ENCODE peak calls at places on chromosomes 1 and 21, in ten cellular contexts. G is HepG2, V is GM12892, U is esophagus muscularis mucosa, A is stomach, P is sigmoid colon, Z is GM12891, K is K562, J is prostate gland, E is HCT116. N is an unnamed sample.

GRCh38 chr1:187985897-187986654 is 1157.3 kb downstream of the PLA2G4A start:
- DNase-seq in A (no peak), J (no peak), U (no peak), V (no peak), K (no peak), P (no peak), G (no peak), Z (no peak), E (no peak), N (no peak)

GRCh38 chr1:240608707-240609106 is 3.2 kb downstream of the GREM2 start:
- DNase-seq in A (no peak), K (peak; percentile 6), U (no peak), G (no peak), P (no peak), Z (no peak), E (no peak), J (no peak), V (no peak), N (no peak)

GRCh38 chr1:158248122-158248521 is 6.1 kb upstream of the CD1A start:
- DNase-seq in A (no peak), U (no peak), P (no peak), J (no peak), E (no peak), K (no peak), V (no peak), G (no peak), Z (peak; percentile 23), N (no peak)

GRCh38 chr1:147558045-147558444 is 16.7 kb downstream of the BCL9 start:
- DNase-seq in J (no peak), A (no peak), P (no peak), E (no peak), G (no peak), V (no peak), Z (no peak), U (no peak), K (no peak), N (no peak)

GRCh38 chr1:184222561-184223157 is 164.2 kb upstream of the C1orf21 start:
- DNase-seq in K (peak; percentile 64), J (peak; percentile 20), A (peak; percentile 53), E (peak; percentile 29), U (no peak), G (peak; percentile 25), Z (peak; percentile 33), V (peak; percentile 21), P (peak; percentile 70), N (no peak)

GRCh38 chr1:63906053-63906704 is 132.4 kb downstream of the ROR1 start:
- DNase-seq in E (no peak), J (no peak), Z (no peak), P (no peak), U (no peak), G (no peak), A (no peak), V (no peak), K (no peak), N (no peak)

GRCh38 chr21:43754948-43755781 is 20.9 kb downstream of the CSTB start:
- DNase-seq in E (no peak), P (no peak), V (no peak), Z (no peak), U (no peak), K (no peak), A (peak; percentile 44), G (no peak), J (no peak), N (no peak)

GRCh38 chr1:6785721-6786505 is 659 bp downstream of the CAMTA1 start:
- DNase-seq in E (no peak), P (peak; percentile 69), J (peak; percentile 13), V (peak; percentile 74), U (no peak), G (no peak), A (peak; percentile 38), Z (peak; percentile 56), K (peak; percentile 58), N (no peak)

GRCh38 chr1:162719678-162720077 is 70.8 kb upstream of the HSD17B7 start:
- DNase-seq in G (no peak), A (no peak), K (no peak), V (no peak), Z (no peak), U (no peak), E (no peak), J (no peak), P (no peak), N (no peak)
- TF ChIP-seq POLR2AphosphoS5 in G (no peak), A (no peak), K (no peak), V (no peak), Z (no peak), U (no peak), E (no peak), J (no peak), P (peak; percentile 44), N (no peak)

GRCh38 chr21:34844924-34845238 is 176.1 kb downstream of the CLIC6 start:
- DNase-seq in U (no peak), A (no peak), K (no peak), E (no peak), P (no peak), G (no peak), Z (no peak), J (no peak), V (no peak), N (no peak)

GRCh38 chr21:34844033-34844923 is 175.5 kb downstream of the CLIC6 start:
- DNase-seq in G (no peak), A (peak; percentile 60), E (no peak), J (no peak), K (no peak), U (no peak), Z (no peak), V (no peak), P (peak; percentile 87), N (no peak)

GRCh38 chr21:34846214-34846575 is 177.4 kb downstream of the CLIC6 start:
- DNase-seq in V (no peak), J (no peak), A (no peak), Z (no peak), K (no peak), U (no peak), E (no peak), G (no peak), P (no peak), N (no peak)

GRCh38 chr21:34846601-34847112 is 177.9 kb downstream of the CLIC6 start:
- DNase-seq in Z (no peak), E (peak; percentile 61), J (no peak), P (no peak), K (no peak), V (no peak), A (no peak), U (no peak), G (no peak), N (no peak)

DNA sequence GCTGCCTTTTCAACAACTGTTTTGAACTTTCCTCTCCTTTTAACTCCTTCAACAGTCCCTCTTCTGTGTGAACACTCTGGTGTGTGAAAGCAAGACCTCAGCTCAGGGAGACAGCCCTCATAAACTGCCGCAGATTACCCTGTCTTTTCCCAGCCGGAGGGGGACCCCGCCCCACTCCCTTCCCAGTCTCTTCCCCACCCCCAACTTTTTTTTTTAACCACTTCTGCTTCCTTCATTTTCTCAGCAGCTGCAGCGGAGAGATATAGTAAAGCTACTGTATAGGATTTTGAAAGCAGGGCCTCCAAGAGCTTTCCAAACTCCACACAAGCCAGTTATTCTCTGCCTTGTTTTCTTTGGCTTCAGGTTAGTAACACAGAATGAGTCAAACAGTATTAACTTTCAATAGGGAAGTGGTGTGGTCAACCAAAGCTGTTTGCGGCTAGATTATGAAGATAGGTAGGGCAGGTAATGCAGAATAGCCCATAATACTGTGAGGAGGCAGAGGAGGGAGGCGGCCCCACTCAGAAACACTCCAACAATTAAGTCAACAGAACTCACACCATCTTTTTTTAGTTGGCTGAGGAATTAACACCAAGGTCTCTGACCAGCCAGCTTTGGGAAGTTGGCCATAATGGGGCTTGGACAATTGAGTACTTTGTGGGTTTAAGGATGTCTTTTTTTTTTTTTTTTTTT is 176.9 kb downstream of the CLIC6 start:
- DNase-seq in V (peak; percentile 39), K (no peak), G (no peak), Z (peak; percentile 52), E (peak; percentile 75), A (peak; percentile 82), U (no peak), P (no peak), J (peak; percentile 80), N (no peak)
- TF ChIP-seq POLR2AphosphoS5 in V (no peak), K (no peak), G (no peak), Z (no peak), E (peak; percentile 38), A (peak; percentile 61), U (no peak), P (no peak), J (peak; percentile 94), N (no peak)

GRCh38 chr1:98051065-98051675 is 130.3 kb upstream of the DPYD start:
- DNase-seq in A (peak; percentile 72), G (peak; percentile 58), J (peak; percentile 47), U (no peak), P (no peak), E (peak; percentile 51), V (no peak), Z (no peak), K (peak; percentile 51), N (peak; percentile 73)

GRCh38 chr1:98049370-98050115 is 128.7 kb upstream of the DPYD start:
- DNase-seq in U (no peak), V (no peak), P (no peak), E (no peak), A (peak; percentile 24), K (no peak), J (no peak), G (no peak), Z (no peak), N (no peak)

GRCh38 chr1:98046031-98046641 is 125.3 kb upstream of the DPYD start:
- DNase-seq in K (no peak), E (no peak), A (no peak), G (no peak), P (no peak), Z (no peak), U (no peak), V (no peak), J (no peak), N (no peak)

GRCh38 chr1:98045211-98046030 is 124.6 kb upstream of the DPYD start:
- DNase-seq in E (no peak), K (no peak), A (peak; percentile 23), P (no peak), Z (no peak), V (no peak), G (no peak), J (no peak), U (no peak), N (no peak)

GRCh38 chr1:98048234-98048633 is 127.4 kb upstream of the DPYD start:
- DNase-seq in G (peak; percentile 13), P (peak; percentile 86), V (no peak), K (peak; percentile 14), A (peak; percentile 77), J (peak; percentile 60), Z (no peak), E (no peak), U (no peak), N (peak; percentile 50)
- TF ChIP-seq POLR2AphosphoS5 in G (no peak), P (no peak), V (no peak), K (no peak), A (no peak), J (peak; percentile 21), Z (no peak), E (no peak), U (no peak), N (no peak)

DNA sequence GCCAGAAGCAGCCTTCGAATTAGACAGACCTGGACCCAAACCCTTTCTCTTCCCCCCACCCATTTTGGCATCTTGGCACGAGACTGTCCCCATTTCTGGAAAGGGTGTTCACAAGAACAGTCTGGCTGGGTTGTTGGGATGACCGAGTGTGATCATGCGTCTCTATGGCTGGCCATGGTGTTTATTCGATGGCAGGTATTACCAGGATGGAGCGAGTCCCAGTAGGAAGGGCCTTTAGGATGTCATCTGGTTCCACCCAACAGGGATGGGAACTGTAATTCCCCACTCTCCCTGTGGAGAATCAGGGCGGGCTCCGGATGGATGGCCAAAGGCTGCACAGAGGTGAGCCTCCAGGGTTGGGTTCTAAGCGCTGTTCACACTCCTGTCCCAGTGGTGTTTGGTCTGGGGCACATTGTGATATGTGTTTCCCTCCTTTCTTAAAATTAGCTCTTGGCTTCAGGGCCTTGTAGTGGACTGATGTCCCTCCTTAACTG is 33.4 kb upstream of the ATP5PO start:
- DNase-seq in J (no peak), P (no peak), A (no peak), U (no peak), Z (no peak), E (no peak), G (no peak), V (no peak), K (no peak), N (no peak)
- TF ChIP-seq POLR2AphosphoS5 in J (no peak), P (no peak), A (no peak), U (no peak), Z (peak; percentile 1), E (no peak), G (no peak), V (no peak), K (no peak), N (no peak)

N was measured in SK-N-MC.